ENCODE peak calls at places on chromosomes 12 and 14, in five cellular contexts. B is EL, X is NCI-H524, N is right atrium auricular region, T is naive B cell. G is an unnamed sample.

GRCh38 chr14:61950340-61950739 is 188.1 kb downstream of the SNAPC1 start:
- DNase-seq in B (no peak), X (peak; percentile 99), N (no peak), T (no peak), G (no peak)

GRCh38 chr12:48041591-48042423 is 37.5 kb upstream of the COL2A1 start:
- DNase-seq in B (no peak), X (no peak), N (no peak), T (no peak), G (no peak)

GRCh38 chr14:53523226-53523625 is 370.1 kb upstream of the DDHD1 start:
- DNase-seq in B (no peak), X (no peak), N (no peak), T (no peak), G (no peak)

GRCh38 chr12:108141600-108142145 is 12.6 kb downstream of the WSCD2 start:
- DNase-seq in B (no peak), X (no peak), N (no peak), T (no peak), G (no peak)

GRCh38 chr14:20551606-20552005 is 9.2 kb downstream of the RNASE9 start:
- DNase-seq in B (no peak), X (no peak), N (no peak), T (no peak), G (no peak)

GRCh38 chr14:54106802-54107377 is 150.3 kb upstream of the BMP4 start:
- DNase-seq in B (peak; percentile 72), X (no peak), N (no peak), T (no peak), G (no peak)

GRCh38 chr12:29146201-29146600 is 2.9 kb upstream of the FAR2 start:
- DNase-seq in B (no peak), X (no peak), N (no peak), T (no peak), G (no peak)

GRCh38 chr12:77013091-77013490 is 52.3 kb downstream of the E2F7 start:
- DNase-seq in B (no peak), X (no peak), N (no peak), T (no peak), G (no peak)

GRCh38 chr12:101803978-101804377 is 26.8 kb downstream of the GNPTAB start:
- DNase-seq in B (no peak), X (no peak), N (no peak), T (no peak), G (no peak)

GRCh38 chr12:57472391-57472790 is 7.3 kb downstream of the ARHGAP9 start:
- DNase-seq in B (no peak), X (no peak), N (no peak), T (no peak), G (no peak)

GRCh38 chr12:22275847-22276246 is 58.7 kb downstream of the ST8SIA1 start:
- DNase-seq in B (peak; percentile 99), X (no peak), N (peak; percentile 94), T (no peak), G (peak; percentile 13)

GRCh38 chr14:103961928-103962578 is 19.7 kb upstream of the RD3L start:
- DNase-seq in B (no peak), X (no peak), N (no peak), T (no peak), G (no peak)

GRCh38 chr12:102052192-102053061 is 9.4 kb downstream of the WASHC3 start:
- DNase-seq in B (no peak), X (no peak), N (no peak), T (no peak), G (no peak)

GRCh38 chr12:115640929-115641328 is 636.6 kb downstream of the MED13L start:
- DNase-seq in B (peak; percentile 32), X (no peak), N (no peak), T (no peak), G (no peak)

GRCh38 chr12:104695453-104696148 is 238.9 kb downstream of the CHST11 start:
- DNase-seq in B (peak; percentile 36), X (no peak), N (no peak), T (peak; percentile 81), G (no peak)

GRCh38 chr14:38336298-38336697 is 80.4 kb upstream of the CLEC14A start:
- DNase-seq in B (no peak), X (no peak), N (no peak), T (no peak), G (no peak)

GRCh38 chr12:25972783-25973182 is 14.3 kb downstream of the RASSF8 start:
- DNase-seq in B (peak; percentile 41), X (no peak), N (no peak), T (no peak), G (no peak)

GRCh38 chr14:45253754-45254300 is 825 bp upstream of the MIS18BP1 start:
- DNase-seq in B (peak; percentile 70), X (no peak), N (no peak), T (no peak), G (peak; percentile 97)

GRCh38 chr12:39402922-39403321 is 40.0 kb downstream of the KIF21A start:
- DNase-seq in B (peak; percentile 17), X (no peak), N (no peak), T (no peak), G (no peak)

GRCh38 chr14:71408362-71409035 is 501.2 kb downstream of the PCNX1 start:
- DNase-seq in B (peak; percentile 32), X (no peak), N (no peak), T (no peak), G (no peak)

GRCh38 chr12:50720085-50720484 is 43.8 kb upstream of the ATF1 start:
- DNase-seq in B (peak; percentile 16), X (no peak), N (no peak), T (no peak), G (peak; percentile 46)

GRCh38 chr14:51458563-51458955 is 193.2 kb upstream of the FRMD6 start:
- DNase-seq in B (peak; percentile 80), X (no peak), N (no peak), T (no peak), G (peak; percentile 97)

GRCh38 chr14:102370305-102370809 is 7.6 kb downstream of the TECPR2 start:
- DNase-seq in B (peak; percentile 16), X (no peak), N (no peak), T (no peak), G (no peak)

GRCh38 chr12:107091381-107091780 is 2.0 kb downstream of the CRY1 start:
- DNase-seq in B (peak; percentile 80), X (no peak), N (no peak), T (no peak), G (peak; percentile 86)

GRCh38 chr12:109716092-109716479 is 2.5 kb downstream of the FAM222A start:
- DNase-seq in B (no peak), X (no peak), N (no peak), T (no peak), G (no peak)

GRCh38 chr14:73722581-73722980 is 8.4 kb upstream of the PNMA1 start:
- DNase-seq in B (no peak), X (no peak), N (no peak), T (no peak), G (no peak)

GRCh38 chr12:70854871-70855578 is 65.5 kb downstream of the PTPRR start:
- DNase-seq in B (no peak), X (no peak), N (no peak), T (no peak), G (no peak)

GRCh38 chr14:97387252-97387882 is 590.2 kb downstream of the VRK1 start:
- DNase-seq in B (no peak), X (no peak), N (no peak), T (no peak), G (no peak)

GRCh38 chr12:43653917-43654316 is 101.9 kb upstream of the ADAMTS20 start:
- DNase-seq in B (no peak), X (no peak), N (no peak), T (no peak), G (no peak)

GRCh38 chr14:52837451-52837850 is 46.0 kb upstream of the GNPNAT1 start:
- DNase-seq in B (no peak), X (no peak), N (no peak), T (no peak), G (no peak)

GRCh38 chr12:20063116-20063515 is 305.2 kb upstream of the PDE3A start:
- DNase-seq in B (no peak), X (no peak), N (no peak), T (no peak), G (no peak)

GRCh38 chr14:51507556-51508511 is 143.9 kb upstream of the FRMD6 start:
- DNase-seq in B (peak; percentile 84), X (peak; percentile 74), N (no peak), T (no peak), G (no peak)

G was measured in RKO.